ENCODE peak calls at places on chromosomes 12 and 14, in five cellular contexts. One of them, this sample, is unnamed.

GRCh38 chr12:49633703-49634311 is 10.4 kb downstream of the PRPF40B start:
- DNase-seq in CD8-positive, alpha-beta T cell: no peak
- DNase-seq in neuronal stem cell: no peak
- DNase-seq in HCT116: no peak
- DNase-seq in PC-9: no peak
- DNase-seq in this sample: no peak

GRCh38 chr12:80412343-80412953 is 31.6 kb upstream of the PTPRQ start:
- DNase-seq in CD8-positive, alpha-beta T cell: no peak
- DNase-seq in neuronal stem cell: peak
- DNase-seq in HCT116: peak
- DNase-seq in PC-9: no peak
- DNase-seq in this sample: peak

GRCh38 chr12:122684297-122684696 is 18.9 kb downstream of the HCAR2 start:
- DNase-seq in CD8-positive, alpha-beta T cell: no peak
- DNase-seq in neuronal stem cell: no peak
- DNase-seq in HCT116: no peak
- DNase-seq in PC-9: no peak
- DNase-seq in this sample: no peak

GRCh38 chr12:64943686-64944085 is 119.2 kb downstream of the TBC1D30 start:
- DNase-seq in CD8-positive, alpha-beta T cell: no peak
- DNase-seq in neuronal stem cell: no peak
- DNase-seq in HCT116: no peak
- DNase-seq in PC-9: no peak
- DNase-seq in this sample: peak

GRCh38 chr14:29900609-29901350 is 26.9 kb downstream of the PRKD1 start:
- DNase-seq in CD8-positive, alpha-beta T cell: no peak
- DNase-seq in neuronal stem cell: no peak
- DNase-seq in HCT116: no peak
- DNase-seq in PC-9: no peak
- DNase-seq in this sample: no peak

GRCh38 chr14:20460458-20461229 is 590 bp downstream of the PIP4P1 start:
- DNase-seq in CD8-positive, alpha-beta T cell: peak
- DNase-seq in neuronal stem cell: no peak
- DNase-seq in HCT116: no peak
- DNase-seq in PC-9: peak
- DNase-seq in this sample: no peak

GRCh38 chr12:101455685-101456084 is 19.5 kb upstream of the SPIC start:
- DNase-seq in CD8-positive, alpha-beta T cell: peak
- DNase-seq in neuronal stem cell: no peak
- DNase-seq in HCT116: no peak
- DNase-seq in PC-9: no peak
- DNase-seq in this sample: peak

GRCh38 chr12:7645395-7646177 is 20.1 kb downstream of the APOBEC1 start:
- DNase-seq in CD8-positive, alpha-beta T cell: no peak
- DNase-seq in neuronal stem cell: no peak
- DNase-seq in HCT116: peak
- DNase-seq in PC-9: peak
- DNase-seq in this sample: peak

GRCh38 chr12:51971679-51972423 is 20.4 kb downstream of the ACVR1B start:
- DNase-seq in CD8-positive, alpha-beta T cell: no peak
- DNase-seq in neuronal stem cell: no peak
- DNase-seq in HCT116: no peak
- DNase-seq in PC-9: no peak
- DNase-seq in this sample: peak

GRCh38 chr12:113589437-113589836 is 117.8 kb upstream of the LHX5 start:
- DNase-seq in CD8-positive, alpha-beta T cell: no peak
- DNase-seq in neuronal stem cell: no peak
- DNase-seq in HCT116: no peak
- DNase-seq in PC-9: no peak
- DNase-seq in this sample: no peak

GRCh38 chr14:77097006-77097688 is 911 bp upstream of the CIPC start:
- DNase-seq in CD8-positive, alpha-beta T cell: no peak
- DNase-seq in neuronal stem cell: no peak
- DNase-seq in HCT116: no peak
- DNase-seq in PC-9: no peak
- DNase-seq in this sample: peak

GRCh38 chr12:105418232-105418631 is 87.7 kb downstream of the C12orf75 start:
- DNase-seq in CD8-positive, alpha-beta T cell: no peak
- DNase-seq in neuronal stem cell: no peak
- DNase-seq in HCT116: no peak
- DNase-seq in PC-9: peak
- DNase-seq in this sample: no peak

GRCh38 chr12:69329669-69330428 is 18.3 kb upstream of the LYZ start:
- DNase-seq in CD8-positive, alpha-beta T cell: peak
- DNase-seq in neuronal stem cell: no peak
- DNase-seq in HCT116: no peak
- DNase-seq in PC-9: no peak
- DNase-seq in this sample: no peak

GRCh38 chr12:27657296-27657695 is 39.0 kb upstream of the REP15 start:
- DNase-seq in CD8-positive, alpha-beta T cell: no peak
- DNase-seq in neuronal stem cell: no peak
- DNase-seq in HCT116: no peak
- DNase-seq in PC-9: no peak
- DNase-seq in this sample: no peak

GRCh38 chr14:54197369-54197768 is 199.4 kb upstream of the CDKN3 start:
- DNase-seq in CD8-positive, alpha-beta T cell: no peak
- DNase-seq in neuronal stem cell: no peak
- DNase-seq in HCT116: no peak
- DNase-seq in PC-9: no peak
- DNase-seq in this sample: no peak

GRCh38 chr14:39211109-39211741 is 22.5 kb upstream of the MIA2 start:
- DNase-seq in CD8-positive, alpha-beta T cell: no peak
- DNase-seq in neuronal stem cell: no peak
- DNase-seq in HCT116: no peak
- DNase-seq in PC-9: no peak
- DNase-seq in this sample: no peak

GRCh38 chr12:88450130-88450529 is 130.1 kb downstream of the KITLG start:
- DNase-seq in CD8-positive, alpha-beta T cell: no peak
- DNase-seq in neuronal stem cell: no peak
- DNase-seq in HCT116: no peak
- DNase-seq in PC-9: no peak
- DNase-seq in this sample: no peak

GRCh38 chr12:56766535-56766934 is 3.4 kb downstream of the HSD17B6 start:
- DNase-seq in CD8-positive, alpha-beta T cell: no peak
- DNase-seq in neuronal stem cell: no peak
- DNase-seq in HCT116: no peak
- DNase-seq in PC-9: no peak
- DNase-seq in this sample: no peak

GRCh38 chr14:61567838-61568571 is 127.3 kb upstream of the HIF1A start:
- DNase-seq in CD8-positive, alpha-beta T cell: no peak
- DNase-seq in neuronal stem cell: peak
- DNase-seq in HCT116: no peak
- DNase-seq in PC-9: no peak
- DNase-seq in this sample: no peak

GRCh38 chr12:64451687-64452558 is at the start of gene TBK1:
- DNase-seq in CD8-positive, alpha-beta T cell: peak
- DNase-seq in neuronal stem cell: peak
- DNase-seq in HCT116: peak
- DNase-seq in PC-9: peak
- DNase-seq in this sample: no peak

GRCh38 chr12:112971248-112971647 is 7.1 kb upstream of the OAS2 start:
- DNase-seq in CD8-positive, alpha-beta T cell: no peak
- DNase-seq in neuronal stem cell: no peak
- DNase-seq in HCT116: no peak
- DNase-seq in PC-9: no peak
- DNase-seq in this sample: no peak

GRCh38 chr12:47276253-47277070 is 196.7 kb upstream of the AMIGO2 start:
- DNase-seq in CD8-positive, alpha-beta T cell: peak
- DNase-seq in neuronal stem cell: no peak
- DNase-seq in HCT116: no peak
- DNase-seq in PC-9: peak
- DNase-seq in this sample: peak

GRCh38 chr14:100239200-100239839 is 376 bp downstream of the YY1 start:
- DNase-seq in CD8-positive, alpha-beta T cell: no peak
- DNase-seq in neuronal stem cell: no peak
- DNase-seq in HCT116: no peak
- DNase-seq in PC-9: no peak
- DNase-seq in this sample: no peak

GRCh38 chr14:100476012-100476822 is 111.0 kb downstream of the BEGAIN start:
- DNase-seq in CD8-positive, alpha-beta T cell: no peak
- DNase-seq in neuronal stem cell: no peak
- DNase-seq in HCT116: peak
- DNase-seq in PC-9: peak
- DNase-seq in this sample: no peak

GRCh38 chr12:74897425-74898211 is 312.0 kb downstream of the KCNC2 start:
- DNase-seq in CD8-positive, alpha-beta T cell: no peak
- DNase-seq in neuronal stem cell: no peak
- DNase-seq in HCT116: no peak
- DNase-seq in PC-9: no peak
- DNase-seq in this sample: no peak

GRCh38 chr12:15208871-15209656 is 12.2 kb downstream of the RERG start:
- DNase-seq in CD8-positive, alpha-beta T cell: no peak
- DNase-seq in neuronal stem cell: no peak
- DNase-seq in HCT116: no peak
- DNase-seq in PC-9: no peak
- DNase-seq in this sample: no peak

GRCh38 chr14:96796851-96797187 is 363 bp upstream of the VRK1 start:
- DNase-seq in CD8-positive, alpha-beta T cell: no peak
- DNase-seq in neuronal stem cell: no peak
- DNase-seq in HCT116: no peak
- DNase-seq in PC-9: no peak
- DNase-seq in this sample: no peak

GRCh38 chr14:96801931-96802330 is 4.7 kb downstream of the VRK1 start:
- DNase-seq in CD8-positive, alpha-beta T cell: no peak
- DNase-seq in neuronal stem cell: no peak
- DNase-seq in HCT116: no peak
- DNase-seq in PC-9: no peak
- DNase-seq in this sample: no peak

GRCh38 chr14:96797943-96798349 is 764 bp downstream of the VRK1 start:
- DNase-seq in CD8-positive, alpha-beta T cell: no peak
- DNase-seq in neuronal stem cell: peak
- DNase-seq in HCT116: no peak
- DNase-seq in PC-9: no peak
- DNase-seq in this sample: no peak

GRCh38 chr14:96797188-96797942 is at the start of gene VRK1:
- DNase-seq in CD8-positive, alpha-beta T cell: peak
- DNase-seq in neuronal stem cell: peak
- DNase-seq in HCT116: peak
- DNase-seq in PC-9: peak
- DNase-seq in this sample: peak

GRCh38 chr14:96799489-96800056 is 2.4 kb downstream of the VRK1 start:
- DNase-seq in CD8-positive, alpha-beta T cell: no peak
- DNase-seq in neuronal stem cell: no peak
- DNase-seq in HCT116: no peak
- DNase-seq in PC-9: no peak
- DNase-seq in this sample: no peak
- H3K4me3 ChIP-seq in CD8-positive, alpha-beta T cell: no peak
- H3K4me3 ChIP-seq in neuronal stem cell: no peak
- H3K4me3 ChIP-seq in HCT116: no peak
- H3K4me3 ChIP-seq in PC-9: no peak
- H3K4me3 ChIP-seq in this sample: no peak

DNA sequence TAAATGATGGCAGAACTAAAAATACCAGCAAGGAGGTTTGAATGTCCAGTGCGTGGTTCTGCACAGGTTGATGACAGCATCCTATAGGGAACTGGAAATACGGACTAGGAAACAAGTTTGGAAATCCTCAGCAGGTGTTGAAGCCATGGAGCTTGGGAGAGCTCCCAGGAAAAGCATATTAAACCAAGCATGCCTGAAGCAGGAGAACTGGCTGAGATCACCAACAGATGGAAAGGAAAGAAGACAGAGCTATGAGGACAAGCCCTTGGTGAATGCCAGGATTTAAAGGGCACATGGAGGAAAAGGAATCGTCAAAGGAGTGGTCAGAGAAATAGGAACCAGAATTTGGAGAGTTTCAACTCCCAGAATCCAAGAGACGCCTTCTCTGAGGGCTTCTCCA is 21.2 kb upstream of the ELK3 start:
- DNase-seq in CD8-positive, alpha-beta T cell: no peak
- DNase-seq in neuronal stem cell: no peak
- DNase-seq in HCT116: no peak
- DNase-seq in PC-9: no peak
- DNase-seq in this sample: no peak
- H3K4me3 ChIP-seq in CD8-positive, alpha-beta T cell: no peak
- H3K4me3 ChIP-seq in neuronal stem cell: no peak
- H3K4me3 ChIP-seq in HCT116: no peak
- H3K4me3 ChIP-seq in PC-9: no peak
- H3K4me3 ChIP-seq in this sample: no peak

GRCh38 chr14:102547067-102547466 is 37.5 kb upstream of the ANKRD9 start:
- DNase-seq in CD8-positive, alpha-beta T cell: no peak
- DNase-seq in neuronal stem cell: no peak
- DNase-seq in HCT116: no peak
- DNase-seq in PC-9: no peak
- DNase-seq in this sample: no peak

GRCh38 chr14:102541771-102542170 is 32.2 kb upstream of the ANKRD9 start:
- DNase-seq in CD8-positive, alpha-beta T cell: no peak
- DNase-seq in neuronal stem cell: no peak
- DNase-seq in HCT116: no peak
- DNase-seq in PC-9: no peak
- DNase-seq in this sample: no peak

GRCh38 chr14:102544034-102544744 is 34.6 kb upstream of the ANKRD9 start:
- DNase-seq in CD8-positive, alpha-beta T cell: no peak
- DNase-seq in neuronal stem cell: no peak
- DNase-seq in HCT116: no peak
- DNase-seq in PC-9: no peak
- DNase-seq in this sample: no peak

GRCh38 chr14:102544745-102545460 is 35.3 kb upstream of the ANKRD9 start:
- DNase-seq in CD8-positive, alpha-beta T cell: peak
- DNase-seq in neuronal stem cell: no peak
- DNase-seq in HCT116: no peak
- DNase-seq in PC-9: peak
- DNase-seq in this sample: no peak

DNA sequence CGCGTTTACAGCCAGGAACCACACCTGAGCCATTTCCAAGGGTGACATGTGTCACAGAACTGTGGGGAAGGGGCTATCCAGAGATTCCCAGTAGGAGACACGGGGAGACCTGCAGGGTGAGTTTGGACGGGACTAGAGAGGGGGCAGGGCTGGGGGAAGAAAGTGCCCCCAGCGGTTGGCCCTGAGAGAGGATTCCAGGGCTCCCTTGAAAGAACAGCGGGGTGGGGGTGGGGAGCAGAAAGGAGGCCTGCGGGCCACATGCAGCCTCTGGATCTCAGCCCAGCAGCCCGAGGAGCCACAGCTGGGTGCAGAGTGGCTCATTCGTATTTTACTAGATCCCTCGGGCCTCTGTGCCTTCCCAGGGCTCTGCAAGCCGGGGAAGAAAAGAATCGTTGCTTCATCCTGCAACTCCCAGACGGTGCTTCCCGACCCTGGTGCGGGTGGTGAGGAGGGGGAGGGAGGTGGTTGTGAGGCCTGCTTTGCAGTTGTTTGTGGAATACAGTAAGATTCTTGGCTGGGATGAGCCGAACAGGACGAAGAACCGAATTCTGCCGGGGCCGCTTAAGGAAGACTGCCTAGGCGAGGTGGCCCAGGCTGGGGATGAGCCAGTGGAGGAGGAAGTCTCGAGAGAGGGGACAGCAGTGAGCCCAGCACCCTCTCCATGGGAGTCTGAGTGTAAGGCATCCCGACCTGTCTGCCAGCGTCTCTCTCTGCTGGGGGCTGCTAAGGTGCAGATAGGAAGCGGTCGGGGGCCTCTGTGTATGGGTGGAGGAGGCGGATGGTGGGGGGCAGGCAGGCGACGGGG is 36.1 kb upstream of the ANKRD9 start:
- DNase-seq in CD8-positive, alpha-beta T cell: no peak
- DNase-seq in neuronal stem cell: no peak
- DNase-seq in HCT116: no peak
- DNase-seq in PC-9: no peak
- DNase-seq in this sample: no peak
- H3K4me3 ChIP-seq in CD8-positive, alpha-beta T cell: no peak
- H3K4me3 ChIP-seq in neuronal stem cell: no peak
- H3K4me3 ChIP-seq in HCT116: no peak
- H3K4me3 ChIP-seq in PC-9: no peak
- H3K4me3 ChIP-seq in this sample: no peak

GRCh38 chr12:32756476-32757158 is 920 bp upstream of the YARS2 start:
- DNase-seq in CD8-positive, alpha-beta T cell: no peak
- DNase-seq in neuronal stem cell: no peak
- DNase-seq in HCT116: no peak
- DNase-seq in PC-9: no peak
- DNase-seq in this sample: no peak
- H3K4me3 ChIP-seq in CD8-positive, alpha-beta T cell: no peak
- H3K4me3 ChIP-seq in neuronal stem cell: peak
- H3K4me3 ChIP-seq in HCT116: peak
- H3K4me3 ChIP-seq in PC-9: peak
- H3K4me3 ChIP-seq in this sample: peak